ENCODE peak calls at places on chromosome 20, in four cellular contexts. V is HepG2, K is WTC11, P is K562. Y is an unnamed sample.

GRCh38 chr20:59676126-59676876 is 72.0 kb downstream of the PHACTR3 start:
- DNase-seq in V (no peak), K (no peak), P (no peak), Y (no peak)

GRCh38 chr20:18284805-18285533 is 3.4 kb upstream of the ZNF133 start:
- DNase-seq in K (no peak), P (no peak), V (no peak), Y (no peak)

GRCh38 chr20:44038681-44039123 is 124.0 kb downstream of the TOX2 start:
- DNase-seq in K (no peak), V (no peak), P (no peak), Y (no peak)

GRCh38 chr20:45419188-45420091 is 3.5 kb downstream of the PIGT start:
- DNase-seq in K (no peak), P (no peak), V (peak; percentile 35), Y (peak; percentile 80)

GRCh38 chr20:44460795-44461141 is 14.9 kb upstream of the TTPAL start:
- DNase-seq in K (no peak), V (peak; percentile 73), P (peak; percentile 34), Y (no peak)

GRCh38 chr20:44644384-44645131 is 6.9 kb downstream of the ADA start:
- DNase-seq in K (no peak), V (no peak), P (no peak), Y (peak; percentile 70)

GRCh38 chr20:46145646-46146045 is 27.5 kb downstream of the CD40 start:
- DNase-seq in K (no peak), V (no peak), P (no peak), Y (no peak)

GRCh38 chr20:6269163-6269873 is 146.5 kb upstream of the FERMT1 start:
- DNase-seq in V (no peak), K (peak; percentile 19), P (no peak), Y (no peak)

GRCh38 chr20:59087829-59088433 is 45.3 kb upstream of the PRELID3B start:
- DNase-seq in P (peak; percentile 83), V (peak; percentile 70), K (peak; percentile 88), Y (no peak)

GRCh38 chr20:16729565-16730460 is at the start of gene SNRPB2:
- DNase-seq in K (peak; percentile 93), V (peak; percentile 97), P (peak; percentile 83), Y (peak; percentile 82)

GRCh38 chr20:50727792-50728485 is 3.4 kb upstream of the PARD6B start:
- DNase-seq in P (no peak), K (no peak), V (peak; percentile 85), Y (no peak)

GRCh38 chr20:63874254-63874653 is 9.2 kb downstream of the TPD52L2 start:
- DNase-seq in K (no peak), P (no peak), V (no peak), Y (no peak)

GRCh38 chr20:52783769-52784168 is 188.4 kb upstream of the TSHZ2 start:
- DNase-seq in K (peak; percentile 62), V (peak; percentile 30), P (peak; percentile 24), Y (no peak)

GRCh38 chr20:63857751-63858392 is 3.4 kb upstream of the ABHD16B start:
- DNase-seq in K (no peak), P (no peak), V (no peak), Y (no peak)

GRCh38 chr20:46698788-46699187 is 9.5 kb upstream of the TP53RK start:
- DNase-seq in V (peak; percentile 56), K (no peak), P (peak; percentile 64), Y (no peak)

GRCh38 chr20:18138639-18139583 is 1.2 kb downstream of the KAT14 start:
- DNase-seq in K (no peak), P (no peak), V (peak; percentile 91), Y (no peak)

GRCh38 chr20:32823737-32824588 is 4.2 kb downstream of the MAPRE1 start:
- DNase-seq in P (no peak), K (no peak), V (peak; percentile 78), Y (no peak)

GRCh38 chr20:5658897-5659296 is 91.3 kb upstream of the SHLD1 start:
- DNase-seq in K (no peak), V (peak; percentile 71), P (no peak), Y (no peak)

GRCh38 chr20:33945391-33946079 is 48.2 kb upstream of the RALY start:
- DNase-seq in V (peak; percentile 55), K (no peak), P (no peak), Y (no peak)

GRCh38 chr20:57586370-57586793 is 25.5 kb downstream of the PCK1 start:
- DNase-seq in K (no peak), P (peak; percentile 43), V (peak; percentile 43), Y (no peak)

GRCh38 chr20:1215386-1216170 is 10.3 kb upstream of the RAD21L1 start:
- DNase-seq in V (no peak), K (no peak), P (peak; percentile 48), Y (no peak)

GRCh38 chr20:53595018-53595378 is 1.4 kb upstream of the ZNF217 start:
- DNase-seq in V (no peak), K (no peak), P (no peak), Y (no peak)

GRCh38 chr20:58553841-58554240 is 38.6 kb upstream of the APCDD1L start:
- DNase-seq in V (no peak), K (no peak), P (no peak), Y (no peak)

GRCh38 chr20:14820771-14821170 is 483.4 kb upstream of the FLRT3 start:
- DNase-seq in K (no peak), V (no peak), P (no peak), Y (no peak)

GRCh38 chr20:38199506-38200390 is 34.7 kb upstream of the TGM2 start:
- DNase-seq in K (no peak), P (no peak), V (no peak), Y (no peak)

GRCh38 chr20:61850457-61850856 is 215.2 kb downstream of the TAF4 start:
- DNase-seq in V (no peak), P (no peak), K (no peak), Y (no peak)
- TF ChIP-seq TCF7 in V (no peak), P (no peak), K (no peak), Y (no peak)

DNA sequence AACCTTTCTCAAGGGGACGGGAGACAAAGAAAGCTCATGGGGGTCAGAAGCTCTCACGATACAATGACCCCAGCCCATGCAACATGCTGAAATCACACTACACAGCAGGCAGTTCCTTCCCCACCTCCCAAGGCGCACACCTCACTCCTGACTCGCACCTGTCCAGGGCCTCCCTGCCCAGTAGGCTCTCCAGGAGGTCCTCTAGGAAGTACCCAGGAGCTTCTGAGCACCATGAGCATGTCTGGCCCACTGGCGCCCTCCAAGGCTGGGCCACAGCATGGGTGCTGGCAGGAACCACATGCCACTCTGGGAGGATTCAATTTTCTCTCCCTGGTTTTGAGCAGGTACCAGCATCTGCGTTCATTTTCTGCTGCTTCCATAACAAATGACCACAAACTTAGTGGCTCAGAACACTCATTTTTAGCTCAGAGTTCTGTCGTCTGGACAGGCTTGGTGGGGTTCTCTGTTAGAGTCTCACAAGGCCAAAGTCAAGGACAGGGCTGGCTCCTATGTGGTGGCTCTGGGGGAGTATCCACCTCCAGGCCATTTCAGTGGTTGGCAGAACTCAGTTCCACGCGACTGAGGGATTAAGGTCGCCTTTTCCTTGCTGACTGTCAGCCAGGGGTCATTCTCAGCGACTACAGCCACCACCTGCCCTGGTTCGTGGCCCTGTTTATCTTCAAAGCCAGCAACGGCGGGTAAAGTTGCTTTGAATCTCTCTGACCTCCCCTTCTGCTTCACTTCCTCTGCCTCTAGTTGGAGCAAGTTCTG is 32.7 kb downstream of the ACSS1 start:
- DNase-seq in V (no peak), K (no peak), P (no peak), Y (no peak)
- TF ChIP-seq NR2C2 in V (no peak), K (no peak), P (no peak), Y (no peak)

GRCh38 chr20:40583195-40583594 is 105.8 kb downstream of the MAFB start:
- DNase-seq in P (no peak), V (no peak), K (no peak), Y (no peak)
- TF ChIP-seq TCF7 in P (no peak), V (no peak), K (no peak), Y (no peak)

DNA sequence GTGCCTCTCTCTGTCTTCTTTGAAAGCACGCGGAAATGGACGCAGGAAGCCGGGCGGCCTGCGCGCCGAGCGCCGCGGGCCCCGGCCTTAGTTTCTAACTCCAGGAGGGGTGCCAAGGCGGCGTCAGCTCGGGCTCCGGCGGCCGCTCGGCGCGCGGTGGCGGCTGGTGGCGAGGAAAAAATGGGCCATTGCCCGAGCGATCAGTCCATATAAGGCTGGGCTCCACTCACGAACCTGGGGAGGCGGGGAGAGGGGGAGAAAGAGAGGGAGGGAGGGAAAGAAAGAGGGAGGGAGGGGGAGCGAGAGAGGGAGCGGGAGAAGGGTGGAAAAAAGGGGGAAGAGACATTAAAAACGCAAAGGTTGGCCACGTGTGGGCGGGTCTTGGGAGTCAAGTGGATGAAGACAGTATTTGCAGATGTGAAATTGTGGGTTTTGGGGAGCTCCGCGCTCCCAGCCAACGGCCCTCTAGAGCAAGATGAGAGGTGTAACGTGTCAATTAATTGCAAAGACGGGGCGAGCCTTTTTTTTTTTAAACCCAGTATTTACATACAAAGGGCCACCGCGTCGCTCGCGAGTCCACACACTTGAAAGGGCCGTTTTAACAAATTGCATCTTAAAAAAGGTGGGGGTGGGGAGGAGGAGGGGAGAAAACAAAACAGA is at the start of gene NKX2-2:
- DNase-seq in P (no peak), V (no peak), K (peak; percentile 54), Y (no peak)
- TF ChIP-seq NR2C2 in P (no peak), V (no peak), K (no peak), Y (no peak)

Y was measured in GM12878.